ENCODE peak calls at places on chromosomes 2 and 18, in seven cellular contexts. One of them, this sample, is unnamed.

GRCh38 chr2:71711470-71711857 is 258.1 kb downstream of the DYSF start:
- DNase-seq in stimulated activated naive CD8-positive, alpha-beta T cell treated with anti-CD3 and anti-CD28 coated beads, Interleukin-15, Interleukin-2, amounts not matched to agents 100 U/mL and 50 U/mL, for 24 hours: no peak
- DNase-seq in cerebellar cortex: no peak
- DNase-seq in AG09309: peak; percentile 40
- DNase-seq in NCI-H460: no peak
- DNase-seq in HS-5: peak; percentile 18
- DNase-seq in posterior cingulate gyrus: no peak
- DNase-seq in this sample: no peak

GRCh38 chr18:49094979-49095632 is 144.3 kb upstream of the SMAD7 start:
- DNase-seq in cerebellar cortex: no peak
- DNase-seq in posterior cingulate gyrus: no peak
- DNase-seq in NCI-H460: no peak
- DNase-seq in stimulated activated naive CD8-positive, alpha-beta T cell treated with anti-CD3 and anti-CD28 coated beads, Interleukin-15, Interleukin-2, amounts not matched to agents 100 U/mL and 50 U/mL, for 24 hours: no peak
- DNase-seq in AG09309: peak; percentile 73
- DNase-seq in HS-5: peak; percentile 67
- DNase-seq in this sample: no peak

GRCh38 chr2:102241616-102242260 is 54.9 kb downstream of the IL1RL2 start:
- DNase-seq in posterior cingulate gyrus: no peak
- DNase-seq in cerebellar cortex: no peak
- DNase-seq in NCI-H460: no peak
- DNase-seq in stimulated activated naive CD8-positive, alpha-beta T cell treated with anti-CD3 and anti-CD28 coated beads, Interleukin-15, Interleukin-2, amounts not matched to agents 100 U/mL and 50 U/mL, for 24 hours: no peak
- DNase-seq in HS-5: no peak
- DNase-seq in AG09309: no peak
- DNase-seq in this sample: no peak

GRCh38 chr2:101038455-101039255 is 36.6 kb downstream of the RPL31 start:
- DNase-seq in stimulated activated naive CD8-positive, alpha-beta T cell treated with anti-CD3 and anti-CD28 coated beads, Interleukin-15, Interleukin-2, amounts not matched to agents 100 U/mL and 50 U/mL, for 24 hours: peak; percentile 28
- DNase-seq in HS-5: no peak
- DNase-seq in NCI-H460: peak; percentile 42
- DNase-seq in AG09309: no peak
- DNase-seq in posterior cingulate gyrus: no peak
- DNase-seq in cerebellar cortex: no peak
- DNase-seq in this sample: peak; percentile 34

GRCh38 chr18:39380186-39380714 is 1814.7 kb upstream of the CELF4 start:
- DNase-seq in HS-5: no peak
- DNase-seq in cerebellar cortex: no peak
- DNase-seq in AG09309: no peak
- DNase-seq in stimulated activated naive CD8-positive, alpha-beta T cell treated with anti-CD3 and anti-CD28 coated beads, Interleukin-15, Interleukin-2, amounts not matched to agents 100 U/mL and 50 U/mL, for 24 hours: no peak
- DNase-seq in posterior cingulate gyrus: no peak
- DNase-seq in NCI-H460: no peak
- DNase-seq in this sample: no peak

GRCh38 chr2:112143150-112143549 is 5.0 kb downstream of the FBLN7 start:
- DNase-seq in NCI-H460: no peak
- DNase-seq in stimulated activated naive CD8-positive, alpha-beta T cell treated with anti-CD3 and anti-CD28 coated beads, Interleukin-15, Interleukin-2, amounts not matched to agents 100 U/mL and 50 U/mL, for 24 hours: no peak
- DNase-seq in posterior cingulate gyrus: no peak
- DNase-seq in AG09309: no peak
- DNase-seq in cerebellar cortex: no peak
- DNase-seq in HS-5: no peak
- DNase-seq in this sample: no peak

GRCh38 chr2:29951561-29951960 is 30.2 kb upstream of the ALK start:
- DNase-seq in AG09309: no peak
- DNase-seq in NCI-H460: no peak
- DNase-seq in posterior cingulate gyrus: no peak
- DNase-seq in HS-5: no peak
- DNase-seq in stimulated activated naive CD8-positive, alpha-beta T cell treated with anti-CD3 and anti-CD28 coated beads, Interleukin-15, Interleukin-2, amounts not matched to agents 100 U/mL and 50 U/mL, for 24 hours: no peak
- DNase-seq in cerebellar cortex: no peak
- DNase-seq in this sample: no peak

GRCh38 chr18:23071285-23071684 is 64.0 kb upstream of the CABLES1 start:
- DNase-seq in cerebellar cortex: no peak
- DNase-seq in stimulated activated naive CD8-positive, alpha-beta T cell treated with anti-CD3 and anti-CD28 coated beads, Interleukin-15, Interleukin-2, amounts not matched to agents 100 U/mL and 50 U/mL, for 24 hours: peak; percentile 72
- DNase-seq in posterior cingulate gyrus: no peak
- DNase-seq in AG09309: no peak
- DNase-seq in NCI-H460: no peak
- DNase-seq in HS-5: no peak
- DNase-seq in this sample: peak; percentile 74

GRCh38 chr2:55268907-55269611 is at the start of gene MTIF2:
- DNase-seq in stimulated activated naive CD8-positive, alpha-beta T cell treated with anti-CD3 and anti-CD28 coated beads, Interleukin-15, Interleukin-2, amounts not matched to agents 100 U/mL and 50 U/mL, for 24 hours: peak; percentile 94
- DNase-seq in HS-5: peak; percentile 76
- DNase-seq in NCI-H460: peak; percentile 94
- DNase-seq in cerebellar cortex: peak; percentile 93
- DNase-seq in AG09309: peak; percentile 62
- DNase-seq in posterior cingulate gyrus: peak; percentile 98
- DNase-seq in this sample: peak; percentile 92

GRCh38 chr2:105977807-105978206 is 216.3 kb downstream of the UXS1 start:
- DNase-seq in NCI-H460: no peak
- DNase-seq in HS-5: peak; percentile 1
- DNase-seq in AG09309: no peak
- DNase-seq in stimulated activated naive CD8-positive, alpha-beta T cell treated with anti-CD3 and anti-CD28 coated beads, Interleukin-15, Interleukin-2, amounts not matched to agents 100 U/mL and 50 U/mL, for 24 hours: no peak
- DNase-seq in cerebellar cortex: no peak
- DNase-seq in posterior cingulate gyrus: no peak
- DNase-seq in this sample: no peak

GRCh38 chr2:54858021-54858681 is 134.7 kb downstream of the EML6 start:
- DNase-seq in NCI-H460: no peak
- DNase-seq in cerebellar cortex: peak; percentile 15
- DNase-seq in AG09309: no peak
- DNase-seq in HS-5: no peak
- DNase-seq in stimulated activated naive CD8-positive, alpha-beta T cell treated with anti-CD3 and anti-CD28 coated beads, Interleukin-15, Interleukin-2, amounts not matched to agents 100 U/mL and 50 U/mL, for 24 hours: no peak
- DNase-seq in posterior cingulate gyrus: no peak
- DNase-seq in this sample: no peak

GRCh38 chr18:75128911-75129716 is 79.8 kb downstream of the PTGR3 start:
- DNase-seq in NCI-H460: no peak
- DNase-seq in cerebellar cortex: no peak
- DNase-seq in AG09309: no peak
- DNase-seq in stimulated activated naive CD8-positive, alpha-beta T cell treated with anti-CD3 and anti-CD28 coated beads, Interleukin-15, Interleukin-2, amounts not matched to agents 100 U/mL and 50 U/mL, for 24 hours: no peak
- DNase-seq in HS-5: no peak
- DNase-seq in posterior cingulate gyrus: peak; percentile 84
- DNase-seq in this sample: peak; percentile 39

GRCh38 chr2:6186332-6187100 is 494.3 kb downstream of the SOX11 start:
- DNase-seq in posterior cingulate gyrus: no peak
- DNase-seq in stimulated activated naive CD8-positive, alpha-beta T cell treated with anti-CD3 and anti-CD28 coated beads, Interleukin-15, Interleukin-2, amounts not matched to agents 100 U/mL and 50 U/mL, for 24 hours: no peak
- DNase-seq in NCI-H460: no peak
- DNase-seq in cerebellar cortex: no peak
- DNase-seq in AG09309: no peak
- DNase-seq in HS-5: no peak
- DNase-seq in this sample: no peak

GRCh38 chr2:49948091-49948490 is 793.8 kb upstream of the FSHR start:
- DNase-seq in cerebellar cortex: peak; percentile 74
- DNase-seq in AG09309: no peak
- DNase-seq in posterior cingulate gyrus: no peak
- DNase-seq in stimulated activated naive CD8-positive, alpha-beta T cell treated with anti-CD3 and anti-CD28 coated beads, Interleukin-15, Interleukin-2, amounts not matched to agents 100 U/mL and 50 U/mL, for 24 hours: no peak
- DNase-seq in HS-5: no peak
- DNase-seq in NCI-H460: no peak
- DNase-seq in this sample: no peak

GRCh38 chr2:6224267-6224666 is 532.1 kb downstream of the SOX11 start:
- DNase-seq in HS-5: no peak
- DNase-seq in NCI-H460: no peak
- DNase-seq in AG09309: no peak
- DNase-seq in cerebellar cortex: no peak
- DNase-seq in stimulated activated naive CD8-positive, alpha-beta T cell treated with anti-CD3 and anti-CD28 coated beads, Interleukin-15, Interleukin-2, amounts not matched to agents 100 U/mL and 50 U/mL, for 24 hours: no peak
- DNase-seq in posterior cingulate gyrus: no peak
- DNase-seq in this sample: no peak

GRCh38 chr2:197146995-197147394 is 163.6 kb downstream of the ANKRD44 start:
- DNase-seq in HS-5: no peak
- DNase-seq in cerebellar cortex: no peak
- DNase-seq in posterior cingulate gyrus: no peak
- DNase-seq in stimulated activated naive CD8-positive, alpha-beta T cell treated with anti-CD3 and anti-CD28 coated beads, Interleukin-15, Interleukin-2, amounts not matched to agents 100 U/mL and 50 U/mL, for 24 hours: no peak
- DNase-seq in AG09309: no peak
- DNase-seq in NCI-H460: no peak
- DNase-seq in this sample: no peak

GRCh38 chr18:50624981-50625380 is 65.1 kb downstream of the MAPK4 start:
- DNase-seq in HS-5: no peak
- DNase-seq in cerebellar cortex: no peak
- DNase-seq in AG09309: no peak
- DNase-seq in stimulated activated naive CD8-positive, alpha-beta T cell treated with anti-CD3 and anti-CD28 coated beads, Interleukin-15, Interleukin-2, amounts not matched to agents 100 U/mL and 50 U/mL, for 24 hours: no peak
- DNase-seq in NCI-H460: no peak
- DNase-seq in posterior cingulate gyrus: no peak
- DNase-seq in this sample: no peak

GRCh38 chr18:74062037-74062436 is 85.6 kb downstream of the FBXO15 start:
- DNase-seq in AG09309: no peak
- DNase-seq in HS-5: no peak
- DNase-seq in NCI-H460: no peak
- DNase-seq in cerebellar cortex: no peak
- DNase-seq in stimulated activated naive CD8-positive, alpha-beta T cell treated with anti-CD3 and anti-CD28 coated beads, Interleukin-15, Interleukin-2, amounts not matched to agents 100 U/mL and 50 U/mL, for 24 hours: no peak
- DNase-seq in posterior cingulate gyrus: no peak
- DNase-seq in this sample: no peak

GRCh38 chr2:230902180-230902899 is 22.7 kb downstream of the GPR55 start:
- DNase-seq in AG09309: peak; percentile 11
- DNase-seq in cerebellar cortex: peak; percentile 49
- DNase-seq in HS-5: peak; percentile 31
- DNase-seq in stimulated activated naive CD8-positive, alpha-beta T cell treated with anti-CD3 and anti-CD28 coated beads, Interleukin-15, Interleukin-2, amounts not matched to agents 100 U/mL and 50 U/mL, for 24 hours: peak; percentile 66
- DNase-seq in NCI-H460: peak; percentile 63
- DNase-seq in posterior cingulate gyrus: peak; percentile 91
- DNase-seq in this sample: peak; percentile 64

GRCh38 chr18:3452750-3453539 is 3.0 kb downstream of the TGIF1 start:
- DNase-seq in posterior cingulate gyrus: no peak
- DNase-seq in NCI-H460: no peak
- DNase-seq in HS-5: no peak
- DNase-seq in cerebellar cortex: no peak
- DNase-seq in AG09309: no peak
- DNase-seq in stimulated activated naive CD8-positive, alpha-beta T cell treated with anti-CD3 and anti-CD28 coated beads, Interleukin-15, Interleukin-2, amounts not matched to agents 100 U/mL and 50 U/mL, for 24 hours: peak; percentile 30
- DNase-seq in this sample: no peak

GRCh38 chr18:55319517-55319905 is 268.5 kb downstream of the TCF4 start:
- DNase-seq in NCI-H460: no peak
- DNase-seq in posterior cingulate gyrus: no peak
- DNase-seq in stimulated activated naive CD8-positive, alpha-beta T cell treated with anti-CD3 and anti-CD28 coated beads, Interleukin-15, Interleukin-2, amounts not matched to agents 100 U/mL and 50 U/mL, for 24 hours: no peak
- DNase-seq in AG09309: peak; percentile 63
- DNase-seq in HS-5: no peak
- DNase-seq in cerebellar cortex: peak; percentile 31
- DNase-seq in this sample: no peak

GRCh38 chr2:100895402-100895801 is 75.5 kb downstream of the NPAS2 start:
- DNase-seq in posterior cingulate gyrus: no peak
- DNase-seq in NCI-H460: no peak
- DNase-seq in AG09309: no peak
- DNase-seq in cerebellar cortex: no peak
- DNase-seq in HS-5: no peak
- DNase-seq in stimulated activated naive CD8-positive, alpha-beta T cell treated with anti-CD3 and anti-CD28 coated beads, Interleukin-15, Interleukin-2, amounts not matched to agents 100 U/mL and 50 U/mL, for 24 hours: no peak
- DNase-seq in this sample: no peak

GRCh38 chr2:120561393-120562035 is 174.2 kb upstream of the GLI2 start:
- DNase-seq in NCI-H460: no peak
- DNase-seq in posterior cingulate gyrus: peak; percentile 10
- DNase-seq in AG09309: no peak
- DNase-seq in cerebellar cortex: no peak
- DNase-seq in HS-5: no peak
- DNase-seq in stimulated activated naive CD8-positive, alpha-beta T cell treated with anti-CD3 and anti-CD28 coated beads, Interleukin-15, Interleukin-2, amounts not matched to agents 100 U/mL and 50 U/mL, for 24 hours: no peak
- DNase-seq in this sample: no peak

GRCh38 chr18:54871231-54871630 is 43.0 kb downstream of the RAB27B start:
- DNase-seq in HS-5: no peak
- DNase-seq in cerebellar cortex: no peak
- DNase-seq in posterior cingulate gyrus: no peak
- DNase-seq in AG09309: no peak
- DNase-seq in stimulated activated naive CD8-positive, alpha-beta T cell treated with anti-CD3 and anti-CD28 coated beads, Interleukin-15, Interleukin-2, amounts not matched to agents 100 U/mL and 50 U/mL, for 24 hours: no peak
- DNase-seq in NCI-H460: no peak
- DNase-seq in this sample: no peak

GRCh38 chr18:63823516-63824219 is 48.5 kb downstream of the SERPINB7 start:
- DNase-seq in HS-5: no peak
- DNase-seq in NCI-H460: peak; percentile 1
- DNase-seq in stimulated activated naive CD8-positive, alpha-beta T cell treated with anti-CD3 and anti-CD28 coated beads, Interleukin-15, Interleukin-2, amounts not matched to agents 100 U/mL and 50 U/mL, for 24 hours: peak; percentile 38
- DNase-seq in AG09309: no peak
- DNase-seq in cerebellar cortex: peak; percentile 13
- DNase-seq in posterior cingulate gyrus: no peak
- DNase-seq in this sample: peak; percentile 18

GRCh38 chr2:150303281-150303680 is 184.2 kb downstream of the RND3 start:
- DNase-seq in NCI-H460: no peak
- DNase-seq in posterior cingulate gyrus: no peak
- DNase-seq in stimulated activated naive CD8-positive, alpha-beta T cell treated with anti-CD3 and anti-CD28 coated beads, Interleukin-15, Interleukin-2, amounts not matched to agents 100 U/mL and 50 U/mL, for 24 hours: no peak
- DNase-seq in cerebellar cortex: peak; percentile 16
- DNase-seq in AG09309: no peak
- DNase-seq in HS-5: no peak
- DNase-seq in this sample: no peak

GRCh38 chr2:105977212-105977611 is 216.9 kb downstream of the UXS1 start:
- DNase-seq in HS-5: peak; percentile 73
- DNase-seq in posterior cingulate gyrus: no peak
- DNase-seq in NCI-H460: no peak
- DNase-seq in stimulated activated naive CD8-positive, alpha-beta T cell treated with anti-CD3 and anti-CD28 coated beads, Interleukin-15, Interleukin-2, amounts not matched to agents 100 U/mL and 50 U/mL, for 24 hours: no peak
- DNase-seq in AG09309: peak; percentile 69
- DNase-seq in cerebellar cortex: no peak
- DNase-seq in this sample: no peak

GRCh38 chr2:30776831-30777652 is 30.2 kb downstream of the CAPN13 start:
- DNase-seq in posterior cingulate gyrus: no peak
- DNase-seq in AG09309: no peak
- DNase-seq in HS-5: no peak
- DNase-seq in NCI-H460: no peak
- DNase-seq in cerebellar cortex: no peak
- DNase-seq in stimulated activated naive CD8-positive, alpha-beta T cell treated with anti-CD3 and anti-CD28 coated beads, Interleukin-15, Interleukin-2, amounts not matched to agents 100 U/mL and 50 U/mL, for 24 hours: no peak
- DNase-seq in this sample: no peak

GRCh38 chr2:172552547-172553291 is 3.2 kb upstream of the PDK1 start:
- DNase-seq in cerebellar cortex: no peak
- DNase-seq in stimulated activated naive CD8-positive, alpha-beta T cell treated with anti-CD3 and anti-CD28 coated beads, Interleukin-15, Interleukin-2, amounts not matched to agents 100 U/mL and 50 U/mL, for 24 hours: no peak
- DNase-seq in NCI-H460: no peak
- DNase-seq in AG09309: peak; percentile 67
- DNase-seq in posterior cingulate gyrus: no peak
- DNase-seq in HS-5: no peak
- DNase-seq in this sample: no peak